ENCODE peak calls at places on chromosomes 13 and 19, in six cellular contexts. J is Peyer's patch, Y is Panc1, D is dorsolateral prefrontal cortex, X is neural progenitor cell, S is tibial nerve. B is an unnamed sample.

GRCh38 chr19:23415034-23415433 is 19.8 kb upstream of the ZNF91 start:
- DNase-seq in D (no peak), S (no peak), J (no peak), Y (no peak), X (peak), B (no peak)

GRCh38 chr19:8209111-8209964 is at the start of gene CERS4:
- DNase-seq in D (peak), X (peak), Y (no peak), S (peak), J (peak), B (no peak)

GRCh38 chr19:43641333-43641732 is 1.7 kb upstream of the CADM4 start:
- DNase-seq in Y (no peak), S (no peak), D (no peak), J (no peak), X (no peak), B (no peak)

GRCh38 chr13:49579501-49579900 is 5.9 kb downstream of the RCBTB1 start:
- DNase-seq in J (no peak), Y (no peak), D (no peak), X (no peak), S (no peak), B (no peak)

GRCh38 chr13:91185294-91185863 is 162.1 kb upstream of the MIR17HG start:
- DNase-seq in X (peak), D (no peak), Y (no peak), S (no peak), J (no peak), B (no peak)

GRCh38 chr19:49850221-49850486 is 805 bp upstream of the PTOV1 start:
- DNase-seq in Y (no peak), J (no peak), S (no peak), X (no peak), D (no peak), B (no peak)

GRCh38 chr13:25906211-25906661 is 145.6 kb downstream of the SHISA2 start:
- DNase-seq in S (no peak), J (no peak), Y (no peak), X (no peak), D (no peak), B (no peak)

GRCh38 chr13:106536244-106537034 is 977 bp upstream of the EFNB2 start:
- DNase-seq in X (peak), Y (peak), D (peak), J (peak), S (peak), B (peak)

GRCh38 chr19:41551212-41551610 is 24.8 kb upstream of the CEACAM21 start:
- DNase-seq in X (no peak), J (no peak), D (no peak), Y (no peak), S (no peak), B (no peak)

GRCh38 chr19:35648017-35648961 is at the start of gene COX6B1:
- DNase-seq in J (peak), S (peak), D (peak), Y (peak), X (peak), B (peak)

GRCh38 chr13:90640976-90641375 is 706.5 kb upstream of the MIR17HG start:
- DNase-seq in J (no peak), D (no peak), S (no peak), X (no peak), Y (no peak), B (no peak)

GRCh38 chr13:26706381-26706780 is 54.2 kb downstream of the GPR12 start:
- DNase-seq in Y (no peak), D (no peak), X (no peak), S (no peak), J (no peak), B (no peak)

GRCh38 chr13:61700663-61701062 is 285.0 kb upstream of the PCDH20 start:
- DNase-seq in D (no peak), X (no peak), J (no peak), Y (no peak), S (no peak), B (no peak)

GRCh38 chr13:113452942-113453901 is at the start of gene ADPRHL1:
- DNase-seq in S (no peak), X (no peak), D (no peak), J (no peak), Y (no peak), B (peak)

GRCh38 chr19:54084410-54084809 is 3.2 kb upstream of the TARM1 start:
- DNase-seq in S (no peak), Y (no peak), J (no peak), D (no peak), X (no peak), B (no peak)

GRCh38 chr13:32687275-32687674 is 101.0 kb downstream of the PDS5B start:
- DNase-seq in S (no peak), J (no peak), X (no peak), D (no peak), Y (no peak), B (no peak)

GRCh38 chr19:4577020-4577782 is 17.7 kb upstream of the SEMA6B start:
- DNase-seq in Y (no peak), S (no peak), J (no peak), X (no peak), D (no peak), B (no peak)
- TF ChIP-seq CTCF in Y (no peak), S (no peak), J (no peak), X (no peak), D (no peak), B (no peak)

GRCh38 chr13:96397807-96398206 is 307.9 kb downstream of the HS6ST3 start:
- DNase-seq in D (no peak), S (no peak), Y (no peak), X (no peak), J (no peak), B (no peak)
- H3K27ac ChIP-seq in D (no peak), S (no peak), Y (no peak), X (no peak), J (no peak), B (no peak)

GRCh38 chr19:990119-990571 is 6.0 kb downstream of the WDR18 start:
- DNase-seq in Y (no peak), X (peak), D (no peak), S (no peak), J (no peak), B (no peak)

GRCh38 chr19:988510-988909 is 4.4 kb downstream of the WDR18 start:
- DNase-seq in S (no peak), X (no peak), D (no peak), J (no peak), Y (no peak), B (no peak)

GRCh38 chr19:988081-988480 is 3.9 kb downstream of the WDR18 start:
- DNase-seq in X (no peak), Y (no peak), S (no peak), D (no peak), J (no peak), B (no peak)

GRCh38 chr19:990746-991145 is 6.6 kb downstream of the WDR18 start:
- DNase-seq in X (no peak), D (no peak), S (no peak), Y (no peak), J (no peak), B (no peak)

DNA sequence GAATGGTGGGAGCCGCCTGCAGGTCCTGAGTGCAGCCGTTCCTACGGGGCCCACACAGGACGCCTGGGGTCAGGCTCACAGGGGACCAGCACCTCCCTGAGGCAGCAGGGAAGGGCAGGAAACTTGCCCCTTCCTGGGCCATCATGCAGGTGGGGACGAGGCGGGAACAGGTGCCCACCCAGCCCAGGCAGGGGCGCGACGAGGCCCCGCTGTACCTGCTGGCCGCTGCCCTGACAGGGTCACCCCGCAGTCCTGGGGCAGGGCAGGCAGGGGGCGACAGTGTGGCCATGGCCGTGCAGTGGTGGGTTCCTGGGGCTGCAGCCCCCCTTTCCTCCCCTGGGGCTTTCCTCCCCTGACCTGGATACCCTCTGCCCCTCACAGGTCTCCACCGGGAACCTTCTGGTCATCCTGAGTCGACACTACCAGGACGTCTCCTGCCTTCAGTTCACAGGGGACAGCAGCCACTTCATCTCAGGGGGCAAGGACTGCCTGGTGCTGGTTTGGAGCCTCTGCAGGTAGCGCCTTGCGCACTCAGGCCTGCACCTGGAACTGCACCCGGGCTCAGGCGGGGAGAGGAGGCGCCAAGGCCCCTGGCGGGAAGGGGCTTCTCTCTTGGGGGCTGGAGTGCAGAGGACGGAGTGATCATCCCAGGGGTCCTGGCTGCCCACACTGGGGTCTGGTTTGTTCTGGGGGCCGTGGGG is 5.4 kb downstream of the WDR18 start:
- DNase-seq in Y (no peak), X (no peak), D (no peak), S (no peak), J (no peak), B (no peak)
- TF ChIP-seq CTCF in Y (no peak), X (peak), D (no peak), S (no peak), J (no peak), B (no peak)

GRCh38 chr19:34359140-34359953 is 5.6 kb upstream of the GPI start:
- DNase-seq in D (peak), Y (peak), S (peak), X (peak), J (peak), B (peak)
- H3K27ac ChIP-seq in D (peak), Y (peak), S (peak), X (no peak), J (peak), B (peak)